ENCODE peak calls at places on chromosomes 12 and 14, in five cellular contexts. T is AG10803, P is fibroblast of lung, Y is GM06990, I is tibial artery. D is an unnamed sample.

GRCh38 chr14:86310148-86310547 is 780.2 kb downstream of the FLRT2 start:
- DNase-seq in T (no peak), P (no peak), Y (no peak), I (no peak), D (no peak)

GRCh38 chr12:62899568-62900390 is 35.2 kb downstream of the PPM1H start:
- DNase-seq in T (no peak), P (no peak), Y (no peak), I (no peak), D (no peak)

GRCh38 chr12:18824287-18824686 is 86.4 kb downstream of the CAPZA3 start:
- DNase-seq in T (no peak), P (no peak), Y (no peak), I (no peak), D (no peak)

GRCh38 chr12:128823216-128823915 is 392 bp downstream of the SLC15A4 start:
- DNase-seq in T (peak), P (no peak), Y (peak), I (no peak), D (no peak)

GRCh38 chr14:65336191-65336591 is 76.3 kb upstream of the FUT8 start:
- DNase-seq in T (peak), P (peak), Y (no peak), I (no peak), D (no peak)

GRCh38 chr14:20757963-20758362 is 10.2 kb upstream of the EDDM3B start:
- DNase-seq in T (no peak), P (no peak), Y (no peak), I (no peak), D (no peak)

GRCh38 chr14:27553820-27554219 is 956.0 kb upstream of the NOVA1 start:
- DNase-seq in T (no peak), P (peak), Y (no peak), I (no peak), D (no peak)

GRCh38 chr12:11882301-11883019 is 188.3 kb upstream of the BCL2L14 start:
- DNase-seq in T (no peak), P (no peak), Y (no peak), I (no peak), D (no peak)

GRCh38 chr12:20188930-20189653 is 179.2 kb upstream of the PDE3A start:
- DNase-seq in T (no peak), P (peak), Y (no peak), I (no peak), D (peak)

GRCh38 chr12:47408171-47408871 is 297.5 kb downstream of the RPAP3 start:
- DNase-seq in T (no peak), P (no peak), Y (peak), I (no peak), D (no peak)

GRCh38 chr12:55822228-55822627 is 4.4 kb downstream of the ORMDL2 start:
- DNase-seq in T (no peak), P (no peak), Y (no peak), I (no peak), D (no peak)

GRCh38 chr12:123960856-123961255 is 11.8 kb downstream of the CCDC92 start:
- DNase-seq in T (no peak), P (no peak), Y (no peak), I (no peak), D (no peak)

GRCh38 chr14:88005050-88005481 is at the start of gene GPR65:
- DNase-seq in T (peak), P (no peak), Y (peak), I (no peak), D (no peak)

GRCh38 chr12:33116284-33116683 is 219.7 kb upstream of the PKP2 start:
- DNase-seq in T (no peak), P (no peak), Y (no peak), I (no peak), D (no peak)

GRCh38 chr14:50955373-50956043 is 11.2 kb upstream of the PYGL start:
- DNase-seq in T (peak), P (peak), Y (no peak), I (no peak), D (no peak)

GRCh38 chr14:89571502-89571901 is 154.5 kb upstream of the FOXN3 start:
- DNase-seq in T (no peak), P (peak), Y (no peak), I (no peak), D (no peak)

GRCh38 chr14:89573399-89573657 is 156.3 kb upstream of the FOXN3 start:
- DNase-seq in T (no peak), P (no peak), Y (no peak), I (no peak), D (no peak)

GRCh38 chr14:89575386-89576061 is 158.5 kb upstream of the FOXN3 start:
- DNase-seq in T (no peak), P (no peak), Y (no peak), I (no peak), D (no peak)

GRCh38 chr14:89574420-89574819 is 157.4 kb upstream of the FOXN3 start:
- DNase-seq in T (no peak), P (no peak), Y (no peak), I (no peak), D (no peak)

GRCh38 chr14:89572566-89573398 is 155.7 kb upstream of the FOXN3 start:
- DNase-seq in T (no peak), P (no peak), Y (no peak), I (no peak), D (no peak)
- H3K4me3 ChIP-seq in T (no peak), P (no peak), Y (no peak), I (no peak), D (no peak)

GRCh38 chr12:92445253-92446081 is 257.3 kb upstream of the PLEKHG7 start:
- DNase-seq in T (no peak), P (no peak), Y (peak), I (no peak), D (no peak)
- H3K4me3 ChIP-seq in T (no peak), P (no peak), Y (peak), I (no peak), D (no peak)

GRCh38 chr12:57547366-57548315 is 649 bp upstream of the DCTN2 start:
- DNase-seq in T (no peak), P (no peak), Y (no peak), I (no peak), D (no peak)
- H3K4me3 ChIP-seq in T (no peak), P (peak), Y (peak), I (peak), D (no peak)

DNA sequence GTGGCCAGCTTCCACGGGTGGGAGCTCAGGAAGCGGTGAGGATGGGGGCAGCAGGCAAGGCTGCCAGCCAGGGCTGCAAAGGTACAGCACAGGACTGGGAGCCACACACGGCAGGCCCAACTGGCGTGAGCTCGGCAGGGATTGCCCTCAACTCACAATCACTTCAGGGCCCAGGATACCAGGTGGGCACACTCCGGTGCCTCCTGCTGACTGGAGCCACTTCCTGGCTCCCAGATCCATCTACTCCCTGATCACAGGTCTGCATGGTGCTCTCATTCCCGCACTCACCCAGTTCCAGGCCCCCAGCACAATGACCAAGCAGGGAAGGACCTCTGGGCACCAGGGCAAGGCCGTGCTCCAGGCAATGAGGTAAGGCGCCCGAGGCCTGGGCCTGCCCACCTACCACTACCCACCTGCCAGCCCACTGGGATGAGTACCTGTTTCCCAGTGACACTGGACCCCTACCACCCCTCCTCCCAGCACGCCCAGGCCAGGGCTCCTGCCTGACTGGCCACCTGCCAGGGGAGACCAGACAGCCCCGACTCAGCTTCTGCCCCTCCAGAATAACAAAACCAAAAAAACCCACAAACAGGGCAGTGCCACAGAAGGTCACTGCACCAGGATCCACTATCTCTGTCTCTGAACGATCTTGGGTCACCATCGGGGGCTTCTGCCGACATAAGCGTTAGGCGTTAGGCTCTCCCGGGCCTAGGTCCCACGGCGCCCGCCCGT is 1.8 kb downstream of the JAG2 start:
- DNase-seq in T (no peak), P (no peak), Y (no peak), I (no peak), D (no peak)
- H3K4me3 ChIP-seq in T (no peak), P (no peak), Y (no peak), I (no peak), D (no peak)

GRCh38 chr12:64998327-64999156 is 122.6 kb downstream of the WIF1 start:
- DNase-seq in T (peak), P (no peak), Y (no peak), I (no peak), D (no peak)
- H3K4me3 ChIP-seq in T (no peak), P (no peak), Y (no peak), I (no peak), D (no peak)

DNA sequence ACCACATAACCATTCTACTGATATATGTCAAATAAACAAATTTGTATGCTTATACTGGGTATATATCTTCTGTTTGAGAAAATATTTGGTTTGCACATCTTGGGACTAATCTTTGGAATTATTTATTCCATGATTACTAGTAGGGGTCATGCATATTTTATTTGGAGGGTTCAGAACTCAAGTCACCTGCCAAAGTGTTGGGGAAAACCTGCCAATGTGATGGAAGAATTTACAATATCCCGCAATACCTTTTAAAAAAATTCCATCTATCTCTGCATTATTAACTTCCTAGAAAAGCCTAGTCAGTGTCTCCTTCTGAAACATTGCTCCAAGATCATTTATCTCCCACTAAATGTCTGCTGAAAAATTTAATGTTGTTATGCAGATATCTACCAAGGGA is 425.4 kb downstream of the ADAMTS20 start:
- DNase-seq in T (no peak), P (no peak), Y (no peak), I (no peak), D (no peak)
- H3K4me3 ChIP-seq in T (no peak), P (no peak), Y (no peak), I (no peak), D (no peak)

GRCh38 chr12:7110661-7111060 is 1.6 kb upstream of the C1RL start:
- DNase-seq in T (no peak), P (no peak), Y (no peak), I (peak), D (no peak)

GRCh38 chr12:7108928-7109920 is at the start of gene C1RL:
- DNase-seq in T (peak), P (peak), Y (peak), I (peak), D (no peak)

GRCh38 chr12:7108042-7108927 is 729 bp downstream of the C1RL start:
- DNase-seq in T (peak), P (peak), Y (peak), I (peak), D (no peak)

GRCh38 chr12:7106082-7106481 is 2.9 kb downstream of the C1RL start:
- DNase-seq in T (no peak), P (no peak), Y (no peak), I (no peak), D (no peak)

DNA sequence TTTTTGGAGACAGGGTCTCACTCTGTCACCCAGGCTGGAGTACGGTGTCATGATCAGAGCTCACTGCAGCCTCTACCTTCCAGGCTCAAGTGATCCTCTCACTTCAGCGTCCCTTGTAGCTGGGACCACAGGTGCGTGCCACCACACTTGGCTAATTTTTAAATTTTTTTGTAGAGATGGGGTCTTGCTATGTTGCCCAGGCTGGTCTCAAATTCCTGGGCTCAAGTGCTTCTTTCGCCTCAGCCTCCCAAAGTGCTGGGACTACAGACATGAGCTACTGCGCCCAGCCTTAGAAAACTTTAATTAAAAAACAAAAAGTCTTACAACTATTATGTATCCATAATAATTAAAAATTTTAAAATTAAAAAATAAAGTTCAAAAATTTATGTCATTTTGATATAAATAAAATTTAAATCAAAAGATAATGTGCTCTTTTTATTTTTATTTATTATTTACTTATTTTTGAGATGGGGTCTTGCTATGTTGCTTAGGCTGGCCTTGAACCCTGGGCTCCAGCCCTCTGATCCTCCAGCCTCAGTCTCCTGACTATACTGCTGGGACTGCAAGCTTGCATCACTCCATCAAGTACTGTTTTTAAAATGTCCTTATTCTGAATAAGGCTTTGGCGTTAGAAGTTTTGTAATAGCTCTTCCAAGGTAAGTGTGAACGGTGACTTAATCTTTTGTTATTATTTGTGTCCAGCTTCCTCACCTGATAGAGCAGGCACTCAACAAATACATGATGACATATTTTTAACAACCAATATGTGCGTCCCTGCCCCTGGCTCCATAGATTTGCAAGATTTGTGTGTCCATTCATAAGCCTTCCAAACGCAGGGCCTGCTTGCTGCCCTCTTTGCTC is 1.6 kb downstream of the C1RL start:
- DNase-seq in T (peak), P (no peak), Y (no peak), I (peak), D (no peak)
- H3K4me3 ChIP-seq in T (peak), P (peak), Y (peak), I (peak), D (peak)

DNA sequence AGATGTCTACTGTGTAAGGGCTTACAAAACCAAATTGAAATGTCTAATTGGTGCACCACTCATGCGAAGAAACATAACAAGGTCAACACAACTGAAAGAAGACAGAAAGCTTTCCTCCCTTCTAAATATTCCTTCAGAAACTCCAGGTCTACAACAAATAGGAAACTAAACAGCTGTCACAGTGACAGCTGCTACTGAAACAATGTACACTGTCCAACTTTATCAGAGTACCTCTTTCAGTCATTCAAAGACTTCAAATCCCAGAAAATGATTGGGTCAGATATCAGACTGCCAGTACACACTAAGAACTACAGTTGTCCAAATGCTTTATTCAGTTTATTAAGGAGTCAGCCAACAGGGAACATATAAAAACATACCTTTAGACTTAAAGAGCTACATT is 35.2 kb downstream of the CEP128 start:
- DNase-seq in T (no peak), P (no peak), Y (no peak), I (no peak), D (no peak)
- H3K4me3 ChIP-seq in T (no peak), P (no peak), Y (no peak), I (no peak), D (no peak)